ENCODE peak calls at places on chromosomes 2 and 18, in seven cellular contexts. One of them, this sample, is unnamed.

GRCh38 chr18:37778417-37779165 is 213.0 kb upstream of the CELF4 start:
- DNase-seq in Caki2: peak; percentile 32
- DNase-seq in GM23248: peak; percentile 65
- DNase-seq in LoVo: peak; percentile 35
- DNase-seq in stimulated activated CD4-positive, alpha-beta T cell treated with anti-CD3 and anti-CD28 coated beads, Interleukin-2, amount 100 ng/mL, for 24 hours: peak; percentile 62
- DNase-seq in uterus: no peak
- DNase-seq in HT-29: peak; percentile 37
- DNase-seq in this sample: peak; percentile 82

GRCh38 chr2:226508005-226508404 is 291.6 kb downstream of the IRS1 start:
- DNase-seq in Caki2: no peak
- DNase-seq in GM23248: no peak
- DNase-seq in LoVo: no peak
- DNase-seq in stimulated activated CD4-positive, alpha-beta T cell treated with anti-CD3 and anti-CD28 coated beads, Interleukin-2, amount 100 ng/mL, for 24 hours: no peak
- DNase-seq in uterus: no peak
- DNase-seq in HT-29: no peak
- DNase-seq in this sample: no peak

GRCh38 chr2:17538022-17538843 is 2.3 kb upstream of the VSNL1 start:
- DNase-seq in Caki2: peak; percentile 82
- DNase-seq in GM23248: peak; percentile 63
- DNase-seq in LoVo: no peak
- DNase-seq in stimulated activated CD4-positive, alpha-beta T cell treated with anti-CD3 and anti-CD28 coated beads, Interleukin-2, amount 100 ng/mL, for 24 hours: no peak
- DNase-seq in uterus: no peak
- DNase-seq in HT-29: no peak
- DNase-seq in this sample: no peak

GRCh38 chr18:12742453-12742852 is 39.6 kb downstream of the PSMG2 start:
- DNase-seq in Caki2: no peak
- DNase-seq in GM23248: peak; percentile 91
- DNase-seq in LoVo: no peak
- DNase-seq in stimulated activated CD4-positive, alpha-beta T cell treated with anti-CD3 and anti-CD28 coated beads, Interleukin-2, amount 100 ng/mL, for 24 hours: no peak
- DNase-seq in uterus: no peak
- DNase-seq in HT-29: no peak
- DNase-seq in this sample: no peak

GRCh38 chr18:32542221-32542798 is 71.6 kb upstream of the GAREM1 start:
- DNase-seq in Caki2: peak; percentile 84
- DNase-seq in GM23248: no peak
- DNase-seq in LoVo: no peak
- DNase-seq in stimulated activated CD4-positive, alpha-beta T cell treated with anti-CD3 and anti-CD28 coated beads, Interleukin-2, amount 100 ng/mL, for 24 hours: no peak
- DNase-seq in uterus: no peak
- DNase-seq in HT-29: no peak
- DNase-seq in this sample: no peak

GRCh38 chr18:50356036-50356945 is 18.6 kb upstream of the SKA1 start:
- DNase-seq in Caki2: no peak
- DNase-seq in GM23248: peak; percentile 46
- DNase-seq in LoVo: no peak
- DNase-seq in stimulated activated CD4-positive, alpha-beta T cell treated with anti-CD3 and anti-CD28 coated beads, Interleukin-2, amount 100 ng/mL, for 24 hours: no peak
- DNase-seq in uterus: no peak
- DNase-seq in HT-29: no peak
- DNase-seq in this sample: no peak

GRCh38 chr2:42916394-42916793 is 124.0 kb upstream of the HAAO start:
- DNase-seq in Caki2: no peak
- DNase-seq in GM23248: no peak
- DNase-seq in LoVo: no peak
- DNase-seq in stimulated activated CD4-positive, alpha-beta T cell treated with anti-CD3 and anti-CD28 coated beads, Interleukin-2, amount 100 ng/mL, for 24 hours: no peak
- DNase-seq in uterus: no peak
- DNase-seq in HT-29: no peak
- DNase-seq in this sample: no peak

GRCh38 chr2:181300600-181301291 is 156.4 kb upstream of the ITGA4 start:
- DNase-seq in Caki2: no peak
- DNase-seq in GM23248: no peak
- DNase-seq in LoVo: no peak
- DNase-seq in stimulated activated CD4-positive, alpha-beta T cell treated with anti-CD3 and anti-CD28 coated beads, Interleukin-2, amount 100 ng/mL, for 24 hours: no peak
- DNase-seq in uterus: no peak
- DNase-seq in HT-29: no peak
- DNase-seq in this sample: no peak

GRCh38 chr18:80022613-80023012 is 11.6 kb upstream of the RBFA start:
- DNase-seq in Caki2: peak; percentile 10
- DNase-seq in GM23248: peak; percentile 40
- DNase-seq in LoVo: no peak
- DNase-seq in stimulated activated CD4-positive, alpha-beta T cell treated with anti-CD3 and anti-CD28 coated beads, Interleukin-2, amount 100 ng/mL, for 24 hours: no peak
- DNase-seq in uterus: no peak
- DNase-seq in HT-29: no peak
- DNase-seq in this sample: peak; percentile 42

GRCh38 chr2:161273038-161273760 is 35.0 kb upstream of the PSMD14 start:
- DNase-seq in Caki2: peak; percentile 28
- DNase-seq in GM23248: peak; percentile 63
- DNase-seq in LoVo: peak; percentile 58
- DNase-seq in stimulated activated CD4-positive, alpha-beta T cell treated with anti-CD3 and anti-CD28 coated beads, Interleukin-2, amount 100 ng/mL, for 24 hours: no peak
- DNase-seq in uterus: no peak
- DNase-seq in HT-29: peak; percentile 84
- DNase-seq in this sample: peak; percentile 53

GRCh38 chr18:39675358-39675757 is 2109.8 kb upstream of the CELF4 start:
- DNase-seq in Caki2: no peak
- DNase-seq in GM23248: peak; percentile 52
- DNase-seq in LoVo: no peak
- DNase-seq in stimulated activated CD4-positive, alpha-beta T cell treated with anti-CD3 and anti-CD28 coated beads, Interleukin-2, amount 100 ng/mL, for 24 hours: no peak
- DNase-seq in uterus: no peak
- DNase-seq in HT-29: no peak
- DNase-seq in this sample: no peak

GRCh38 chr2:229970406-229970805 is 48.1 kb downstream of the FBXO36 start:
- DNase-seq in Caki2: no peak
- DNase-seq in GM23248: no peak
- DNase-seq in LoVo: no peak
- DNase-seq in stimulated activated CD4-positive, alpha-beta T cell treated with anti-CD3 and anti-CD28 coated beads, Interleukin-2, amount 100 ng/mL, for 24 hours: no peak
- DNase-seq in uterus: no peak
- DNase-seq in HT-29: no peak
- DNase-seq in this sample: peak; percentile 52

GRCh38 chr18:32732165-32732564 is 40.7 kb downstream of the KLHL14 start:
- DNase-seq in Caki2: no peak
- DNase-seq in GM23248: no peak
- DNase-seq in LoVo: no peak
- DNase-seq in stimulated activated CD4-positive, alpha-beta T cell treated with anti-CD3 and anti-CD28 coated beads, Interleukin-2, amount 100 ng/mL, for 24 hours: no peak
- DNase-seq in uterus: no peak
- DNase-seq in HT-29: no peak
- DNase-seq in this sample: no peak

GRCh38 chr2:67540962-67541361 is 143.8 kb downstream of the ETAA1 start:
- DNase-seq in Caki2: no peak
- DNase-seq in GM23248: no peak
- DNase-seq in LoVo: no peak
- DNase-seq in stimulated activated CD4-positive, alpha-beta T cell treated with anti-CD3 and anti-CD28 coated beads, Interleukin-2, amount 100 ng/mL, for 24 hours: no peak
- DNase-seq in uterus: no peak
- DNase-seq in HT-29: no peak
- DNase-seq in this sample: no peak

GRCh38 chr2:181876614-181877063 is 14.9 kb upstream of the ITPRID2 start:
- DNase-seq in Caki2: peak; percentile 83
- DNase-seq in GM23248: peak; percentile 75
- DNase-seq in LoVo: peak; percentile 94
- DNase-seq in stimulated activated CD4-positive, alpha-beta T cell treated with anti-CD3 and anti-CD28 coated beads, Interleukin-2, amount 100 ng/mL, for 24 hours: no peak
- DNase-seq in uterus: no peak
- DNase-seq in HT-29: peak; percentile 71
- DNase-seq in this sample: no peak

GRCh38 chr2:11371099-11371937 is 26.9 kb upstream of the ROCK2 start:
- DNase-seq in Caki2: no peak
- DNase-seq in GM23248: peak; percentile 8
- DNase-seq in LoVo: no peak
- DNase-seq in stimulated activated CD4-positive, alpha-beta T cell treated with anti-CD3 and anti-CD28 coated beads, Interleukin-2, amount 100 ng/mL, for 24 hours: no peak
- DNase-seq in uterus: no peak
- DNase-seq in HT-29: no peak
- DNase-seq in this sample: no peak

GRCh38 chr18:79405019-79405780 is 9.5 kb downstream of the NFATC1 start:
- DNase-seq in Caki2: no peak
- DNase-seq in GM23248: no peak
- DNase-seq in LoVo: no peak
- DNase-seq in stimulated activated CD4-positive, alpha-beta T cell treated with anti-CD3 and anti-CD28 coated beads, Interleukin-2, amount 100 ng/mL, for 24 hours: peak; percentile 81
- DNase-seq in uterus: no peak
- DNase-seq in HT-29: no peak
- DNase-seq in this sample: no peak

GRCh38 chr2:72291059-72291458 is 143.4 kb upstream of the CYP26B1 start:
- DNase-seq in Caki2: no peak
- DNase-seq in GM23248: peak; percentile 52
- DNase-seq in LoVo: no peak
- DNase-seq in stimulated activated CD4-positive, alpha-beta T cell treated with anti-CD3 and anti-CD28 coated beads, Interleukin-2, amount 100 ng/mL, for 24 hours: no peak
- DNase-seq in uterus: no peak
- DNase-seq in HT-29: no peak
- DNase-seq in this sample: no peak

GRCh38 chr2:21245565-21245964 is 121.8 kb downstream of the TDRD15 start:
- DNase-seq in Caki2: no peak
- DNase-seq in GM23248: no peak
- DNase-seq in LoVo: no peak
- DNase-seq in stimulated activated CD4-positive, alpha-beta T cell treated with anti-CD3 and anti-CD28 coated beads, Interleukin-2, amount 100 ng/mL, for 24 hours: no peak
- DNase-seq in uterus: no peak
- DNase-seq in HT-29: no peak
- DNase-seq in this sample: no peak

GRCh38 chr2:30445266-30445821 is 1.7 kb upstream of the LCLAT1 start:
- DNase-seq in Caki2: no peak
- DNase-seq in GM23248: no peak
- DNase-seq in LoVo: no peak
- DNase-seq in stimulated activated CD4-positive, alpha-beta T cell treated with anti-CD3 and anti-CD28 coated beads, Interleukin-2, amount 100 ng/mL, for 24 hours: no peak
- DNase-seq in uterus: no peak
- DNase-seq in HT-29: no peak
- DNase-seq in this sample: no peak

GRCh38 chr2:62801814-62802524 is 96.5 kb downstream of the EHBP1 start:
- DNase-seq in Caki2: no peak
- DNase-seq in GM23248: peak; percentile 53
- DNase-seq in LoVo: no peak
- DNase-seq in stimulated activated CD4-positive, alpha-beta T cell treated with anti-CD3 and anti-CD28 coated beads, Interleukin-2, amount 100 ng/mL, for 24 hours: no peak
- DNase-seq in uterus: no peak
- DNase-seq in HT-29: no peak
- DNase-seq in this sample: no peak

GRCh38 chr2:200177971-200178911 is 128.3 kb upstream of the SPATS2L start:
- DNase-seq in Caki2: no peak
- DNase-seq in GM23248: peak; percentile 49
- DNase-seq in LoVo: no peak
- DNase-seq in stimulated activated CD4-positive, alpha-beta T cell treated with anti-CD3 and anti-CD28 coated beads, Interleukin-2, amount 100 ng/mL, for 24 hours: no peak
- DNase-seq in uterus: no peak
- DNase-seq in HT-29: no peak
- DNase-seq in this sample: no peak

GRCh38 chr2:144014108-144014507 is 505.8 kb downstream of the ZEB2 start:
- DNase-seq in Caki2: no peak
- DNase-seq in GM23248: peak; percentile 80
- DNase-seq in LoVo: no peak
- DNase-seq in stimulated activated CD4-positive, alpha-beta T cell treated with anti-CD3 and anti-CD28 coated beads, Interleukin-2, amount 100 ng/mL, for 24 hours: no peak
- DNase-seq in uterus: no peak
- DNase-seq in HT-29: no peak
- DNase-seq in this sample: no peak

GRCh38 chr2:29117636-29118303 is 2.6 kb downstream of the CLIP4 start:
- DNase-seq in Caki2: peak; percentile 83
- DNase-seq in GM23248: peak; percentile 79
- DNase-seq in LoVo: peak; percentile 76
- DNase-seq in stimulated activated CD4-positive, alpha-beta T cell treated with anti-CD3 and anti-CD28 coated beads, Interleukin-2, amount 100 ng/mL, for 24 hours: no peak
- DNase-seq in uterus: no peak
- DNase-seq in HT-29: peak; percentile 86
- DNase-seq in this sample: no peak

GRCh38 chr2:180730976-180731375 is 249.4 kb upstream of the UBE2E3 start:
- DNase-seq in Caki2: no peak
- DNase-seq in GM23248: peak; percentile 42
- DNase-seq in LoVo: no peak
- DNase-seq in stimulated activated CD4-positive, alpha-beta T cell treated with anti-CD3 and anti-CD28 coated beads, Interleukin-2, amount 100 ng/mL, for 24 hours: no peak
- DNase-seq in uterus: no peak
- DNase-seq in HT-29: no peak
- DNase-seq in this sample: no peak

GRCh38 chr2:56239437-56239836 is 55.6 kb downstream of the CCDC85A start:
- DNase-seq in Caki2: no peak
- DNase-seq in GM23248: peak; percentile 43
- DNase-seq in LoVo: peak; percentile 85
- DNase-seq in stimulated activated CD4-positive, alpha-beta T cell treated with anti-CD3 and anti-CD28 coated beads, Interleukin-2, amount 100 ng/mL, for 24 hours: no peak
- DNase-seq in uterus: no peak
- DNase-seq in HT-29: peak; percentile 13
- DNase-seq in this sample: no peak

GRCh38 chr18:76486029-76486428 is 9.0 kb downstream of the ZNF516 start:
- DNase-seq in Caki2: no peak
- DNase-seq in GM23248: no peak
- DNase-seq in LoVo: no peak
- DNase-seq in stimulated activated CD4-positive, alpha-beta T cell treated with anti-CD3 and anti-CD28 coated beads, Interleukin-2, amount 100 ng/mL, for 24 hours: no peak
- DNase-seq in uterus: no peak
- DNase-seq in HT-29: no peak
- DNase-seq in this sample: no peak

GRCh38 chr2:28616618-28617017 is 120.8 kb downstream of the PLB1 start:
- DNase-seq in Caki2: no peak
- DNase-seq in GM23248: peak; percentile 13
- DNase-seq in LoVo: no peak
- DNase-seq in stimulated activated CD4-positive, alpha-beta T cell treated with anti-CD3 and anti-CD28 coated beads, Interleukin-2, amount 100 ng/mL, for 24 hours: no peak
- DNase-seq in uterus: no peak
- DNase-seq in HT-29: no peak
- DNase-seq in this sample: no peak

GRCh38 chr18:23066504-23067039 is 68.7 kb upstream of the CABLES1 start:
- DNase-seq in Caki2: no peak
- DNase-seq in GM23248: no peak
- DNase-seq in LoVo: no peak
- DNase-seq in stimulated activated CD4-positive, alpha-beta T cell treated with anti-CD3 and anti-CD28 coated beads, Interleukin-2, amount 100 ng/mL, for 24 hours: no peak
- DNase-seq in uterus: no peak
- DNase-seq in HT-29: no peak
- DNase-seq in this sample: no peak

GRCh38 chr2:108535380-108535677 is 1.1 kb downstream of the LIMS1 start:
- DNase-seq in Caki2: peak; percentile 24
- DNase-seq in GM23248: peak; percentile 59
- DNase-seq in LoVo: no peak
- DNase-seq in stimulated activated CD4-positive, alpha-beta T cell treated with anti-CD3 and anti-CD28 coated beads, Interleukin-2, amount 100 ng/mL, for 24 hours: no peak
- DNase-seq in uterus: no peak
- DNase-seq in HT-29: no peak
- DNase-seq in this sample: no peak

GRCh38 chr2:54411801-54412354 is 44.2 kb upstream of the SPTBN1 start:
- DNase-seq in Caki2: no peak
- DNase-seq in GM23248: no peak
- DNase-seq in LoVo: no peak
- DNase-seq in stimulated activated CD4-positive, alpha-beta T cell treated with anti-CD3 and anti-CD28 coated beads, Interleukin-2, amount 100 ng/mL, for 24 hours: no peak
- DNase-seq in uterus: no peak
- DNase-seq in HT-29: no peak
- DNase-seq in this sample: no peak

This sample was measured in SK-N-DZ.